ENCODE peak calls at places on chromosomes 2 and 18, in nine cellular contexts. O, S, U, N, I, W, F, M and G are unnamed samples.

GRCh38 chr2:64288321-64288931 is 144.2 kb upstream of the PELI1 start:
- DNase-seq in U (no peak), O (no peak), S (no peak), M (no peak), I (peak), W (no peak), F (no peak), N (no peak), G (peak)

GRCh38 chr2:226274143-226274542 is 525.5 kb downstream of the IRS1 start:
- DNase-seq in U (no peak), N (no peak), O (peak), W (no peak), F (no peak), M (no peak), I (no peak), S (no peak), G (peak)

GRCh38 chr2:133641942-133642341 is 73.7 kb upstream of the NCKAP5 start:
- DNase-seq in W (no peak), N (no peak), O (no peak), U (no peak), S (no peak), I (no peak), M (peak), F (no peak), G (no peak)

GRCh38 chr2:41160439-41160838 is 708.5 kb upstream of the SLC8A1 start:
- DNase-seq in I (no peak), M (no peak), S (no peak), O (peak), U (no peak), N (no peak), W (no peak), F (peak), G (no peak)

GRCh38 chr2:153388246-153388645 is 90.3 kb downstream of the RPRM start:
- DNase-seq in F (no peak), S (no peak), M (no peak), N (no peak), W (no peak), U (peak), O (peak), I (no peak), G (peak)

GRCh38 chr2:39000552-39000951 is 110.9 kb downstream of the ARHGEF33 start:
- DNase-seq in S (no peak), F (no peak), M (no peak), U (no peak), N (no peak), I (no peak), O (no peak), W (no peak), G (no peak)

GRCh38 chr2:235458839-235459273 is 35.0 kb upstream of the AGAP1 start:
- DNase-seq in F (peak), W (no peak), M (no peak), I (no peak), O (peak), N (no peak), U (no peak), S (no peak), G (peak)

GRCh38 chr18:78875998-78876650 is 103.5 kb upstream of the SALL3 start:
- DNase-seq in S (no peak), I (no peak), W (no peak), M (no peak), O (no peak), F (no peak), N (no peak), U (no peak), G (no peak)

GRCh38 chr18:46343940-46344372 is 239.8 kb downstream of the HAUS1 start:
- DNase-seq in W (peak), M (peak), N (no peak), U (no peak), O (peak), F (peak), S (no peak), I (peak), G (no peak)

GRCh38 chr2:242010567-242011513 is 141.3 kb downstream of the RTP5 start:
- DNase-seq in N (no peak), U (no peak), I (no peak), F (no peak), O (no peak), M (no peak), W (no peak), S (peak), G (peak)

GRCh38 chr2:144332356-144333143 is 187.4 kb downstream of the ZEB2 start:
- DNase-seq in I (peak), W (peak), U (peak), O (peak), S (peak), F (peak), M (peak), N (peak), G (peak)

GRCh38 chr2:191811807-191812602 is 34.9 kb downstream of the CAVIN2 start:
- DNase-seq in N (peak), W (peak), M (peak), F (peak), S (peak), U (peak), O (peak), I (peak), G (peak)

GRCh38 chr2:69585855-69586560 is 57.5 kb downstream of the AAK1 start:
- DNase-seq in F (no peak), N (no peak), S (no peak), U (peak), O (no peak), I (no peak), W (no peak), M (no peak), G (no peak)

GRCh38 chr2:159879061-159879604 is 81.1 kb upstream of the CD302 start:
- DNase-seq in W (no peak), F (no peak), N (no peak), M (no peak), U (no peak), O (peak), I (no peak), S (no peak), G (peak)

GRCh38 chr2:102514061-102514785 is 41.2 kb downstream of the SLC9A4 start:
- DNase-seq in W (no peak), N (peak), O (peak), F (peak), S (no peak), I (peak), M (no peak), U (no peak), G (peak)

DNA sequence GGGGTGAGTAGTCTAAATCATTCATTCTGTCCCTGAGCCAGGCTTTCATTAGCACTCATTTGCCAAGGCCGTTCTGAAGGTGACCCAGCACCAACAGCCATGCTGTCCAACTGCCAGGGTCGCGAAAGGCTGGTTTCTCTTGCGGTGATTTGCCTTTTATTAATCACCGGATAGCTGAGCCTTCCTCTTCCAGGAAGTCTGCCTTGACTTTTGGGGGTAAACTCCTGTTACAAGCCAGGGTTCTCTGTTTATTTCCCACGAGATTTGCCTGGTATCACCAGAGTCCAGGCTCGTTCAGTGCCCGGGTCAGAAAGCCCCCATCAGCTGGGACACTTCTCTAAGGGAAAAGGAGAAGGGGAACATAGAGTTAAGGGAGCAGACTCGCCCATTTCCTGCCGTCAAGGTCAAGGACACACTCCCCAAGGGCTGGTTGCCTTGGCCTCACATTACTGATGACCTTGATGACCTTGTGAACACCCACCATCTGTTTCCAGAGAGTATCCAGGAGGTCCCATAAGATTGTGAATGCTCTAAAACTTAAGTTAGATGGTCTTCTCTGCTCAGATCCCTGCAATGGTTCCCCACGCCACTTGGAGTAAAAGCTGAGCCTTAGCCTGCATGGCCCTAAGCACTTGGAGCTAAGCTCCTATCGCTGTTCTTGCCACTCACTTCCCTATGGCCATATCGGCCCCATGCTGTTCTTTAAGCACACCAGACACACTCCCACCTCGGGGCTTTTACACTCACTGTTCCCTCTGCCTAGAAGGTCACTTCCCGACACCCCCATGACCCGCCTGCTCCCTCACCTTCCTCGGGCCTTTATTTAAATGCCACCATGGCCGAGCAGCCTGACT is 118.0 kb upstream of the STPG4 start:
- DNase-seq in U (no peak), M (no peak), F (no peak), N (no peak), S (no peak), O (no peak), I (no peak), W (no peak), G (no peak)
- H3K27ac ChIP-seq in U (no peak), M (no peak), F (peak), N (no peak), S (peak), O (peak), I (no peak), W (no peak), G (no peak)

GRCh38 chr18:48879008-48879431 is 71.7 kb downstream of the SMAD7 start:
- DNase-seq in O (no peak), W (no peak), S (no peak), U (no peak), I (peak), F (peak), N (no peak), M (no peak), G (no peak)
- TF ChIP-seq EZH2phosphoT487 in O (no peak), W (no peak), S (no peak), U (no peak), I (no peak), F (no peak), N (no peak), M (no peak), G (no peak)

GRCh38 chr2:160928854-160929301 is 231.3 kb upstream of the TANK start:
- DNase-seq in N (no peak), W (no peak), U (no peak), I (no peak), F (no peak), M (peak), S (no peak), O (no peak), G (peak)
- H3K27ac ChIP-seq in N (no peak), W (no peak), U (no peak), I (no peak), F (no peak), M (peak), S (no peak), O (no peak), G (peak)

DNA sequence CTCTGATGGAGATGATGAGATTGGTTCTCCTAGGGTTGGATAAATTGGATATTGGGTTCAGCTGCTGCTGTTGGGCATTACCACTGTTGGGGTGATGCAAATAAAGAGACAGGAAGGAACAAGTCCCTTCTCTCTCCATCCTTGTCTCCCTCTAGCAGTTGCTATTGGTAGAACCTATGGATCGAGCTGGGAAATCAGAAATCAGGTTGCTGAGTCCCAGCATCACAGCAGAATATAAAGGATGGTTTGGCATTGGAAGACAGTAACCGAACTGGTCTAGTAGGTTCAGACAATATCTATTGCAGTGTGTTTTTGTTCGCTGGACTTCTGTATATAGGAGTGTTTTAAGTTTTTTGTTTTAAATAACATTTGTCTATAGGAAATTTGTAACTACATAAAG is 8.1 kb downstream of the WDR43 start:
- DNase-seq in M (no peak), I (no peak), S (no peak), O (no peak), F (no peak), W (no peak), N (no peak), U (no peak), G (no peak)
- TF ChIP-seq EZH2phosphoT487 in M (no peak), I (no peak), S (no peak), O (no peak), F (no peak), W (no peak), N (no peak), U (no peak), G (no peak)

DNA sequence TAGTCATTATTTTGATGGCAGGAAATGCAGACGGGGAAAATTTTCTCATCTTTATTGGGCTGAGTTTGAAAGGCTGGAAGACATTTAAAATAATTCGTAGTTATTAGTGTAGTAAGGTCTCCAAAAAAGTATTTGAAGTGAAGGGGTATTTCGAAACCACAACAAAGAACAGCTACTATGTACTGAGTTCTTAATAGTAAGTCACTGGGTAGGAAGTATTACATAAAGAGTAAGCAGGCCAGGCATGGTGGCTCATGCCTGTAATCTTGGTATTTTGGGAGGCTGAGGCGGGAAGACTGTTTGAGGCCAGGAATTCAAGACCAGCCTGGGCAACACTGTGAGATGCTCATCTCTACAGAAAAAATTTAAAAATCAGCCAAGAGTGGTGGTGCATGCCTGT is 113.6 kb downstream of the MEP1B start:
- DNase-seq in F (no peak), O (no peak), M (no peak), S (no peak), N (no peak), I (no peak), W (no peak), U (no peak), G (no peak)
- H3K27ac ChIP-seq in F (no peak), O (no peak), M (no peak), S (no peak), N (no peak), I (no peak), W (no peak), U (no peak), G (no peak)